ENCODE peak calls at places on chromosomes 2 and 18, in eight cellular contexts. X, R, I, T, D, U, O and L are unnamed samples.

GRCh38 chr2:134722728-134723127 is 3.9 kb upstream of the TMEM163 start:
- DNase-seq in X (no peak), R (peak; percentile 37), I (no peak), T (no peak), D (no peak), U (peak; percentile 20), O (peak; percentile 19), L (no peak)

GRCh38 chr2:241084856-241085444 is 17.1 kb downstream of the MTERF4 start:
- DNase-seq in X (no peak), R (no peak), I (no peak), T (no peak), D (no peak), U (no peak), O (no peak), L (no peak)

GRCh38 chr18:58297198-58297597 is 253.2 kb downstream of the NEDD4L start:
- DNase-seq in X (peak; percentile 74), R (no peak), I (no peak), T (no peak), D (no peak), U (no peak), O (no peak), L (no peak)

GRCh38 chr2:107001964-107002696 is 116.2 kb upstream of the ST6GAL2 start:
- DNase-seq in X (peak; percentile 61), R (no peak), I (no peak), T (no peak), D (no peak), U (no peak), O (no peak), L (no peak)

GRCh38 chr18:25349131-25349925 is 2.6 kb downstream of the ZNF521 start:
- DNase-seq in X (peak; percentile 69), R (peak; percentile 52), I (peak; percentile 62), T (no peak), D (no peak), U (no peak), O (peak; percentile 45), L (peak; percentile 62)

GRCh38 chr2:221423212-221423804 is 148.8 kb downstream of the EPHA4 start:
- DNase-seq in X (no peak), R (no peak), I (no peak), T (peak; percentile 54), D (no peak), U (no peak), O (no peak), L (no peak)

GRCh38 chr2:145769053-145769716 is 1249.3 kb upstream of the ZEB2 start:
- DNase-seq in X (no peak), R (no peak), I (no peak), T (no peak), D (no peak), U (no peak), O (no peak), L (no peak)

GRCh38 chr2:15472133-15472532 is 89.0 kb downstream of the NBAS start:
- DNase-seq in X (no peak), R (no peak), I (peak; percentile 51), T (no peak), D (no peak), U (no peak), O (no peak), L (no peak)

GRCh38 chr2:216571909-216572513 is 61.2 kb upstream of the IGFBP2 start:
- DNase-seq in X (no peak), R (no peak), I (no peak), T (no peak), D (no peak), U (no peak), O (no peak), L (no peak)

GRCh38 chr18:57943723-57944122 is 100.3 kb upstream of the NEDD4L start:
- DNase-seq in X (peak; percentile 86), R (no peak), I (no peak), T (no peak), D (no peak), U (no peak), O (no peak), L (no peak)

GRCh38 chr2:64348386-64349142 is 105.4 kb upstream of the LGALSL start:
- DNase-seq in X (peak; percentile 25), R (no peak), I (no peak), T (no peak), D (no peak), U (no peak), O (no peak), L (no peak)

GRCh38 chr2:207121784-207122183 is 44.0 kb downstream of the KLF7 start:
- DNase-seq in X (peak; percentile 85), R (no peak), I (no peak), T (peak; percentile 80), D (no peak), U (no peak), O (no peak), L (no peak)

GRCh38 chr2:66437055-66437454 is 2.1 kb downstream of the MEIS1 start:
- DNase-seq in X (no peak), R (no peak), I (no peak), T (no peak), D (no peak), U (no peak), O (no peak), L (no peak)

GRCh38 chr2:32715981-32716380 is 88.1 kb downstream of the TTC27 start:
- DNase-seq in X (peak; percentile 63), R (no peak), I (no peak), T (peak; percentile 17), D (no peak), U (no peak), O (no peak), L (no peak)

GRCh38 chr2:222944552-222944951 is 83.7 kb downstream of the ACSL3 start:
- DNase-seq in X (peak; percentile 26), R (no peak), I (no peak), T (no peak), D (no peak), U (no peak), O (no peak), L (no peak)

GRCh38 chr2:182066439-182067061 is 80.9 kb downstream of the PPP1R1C start:
- DNase-seq in X (peak; percentile 99), R (no peak), I (no peak), T (peak; percentile 77), D (no peak), U (no peak), O (no peak), L (no peak)

GRCh38 chr2:37388074-37388473 is 43.6 kb downstream of the QPCT start:
- DNase-seq in X (peak; percentile 97), R (no peak), I (no peak), T (peak; percentile 90), D (no peak), U (no peak), O (no peak), L (no peak)

GRCh38 chr2:50611261-50612020 is 420.5 kb downstream of the NRXN1 start:
- DNase-seq in X (no peak), R (peak; percentile 34), I (no peak), T (no peak), D (no peak), U (no peak), O (no peak), L (no peak)